ENCODE peak calls at places on chromosome 10, in eight cellular contexts. One of them, this sample, is unnamed.
A peak's percentile ranks its signal among the peaks of the same experiment; 100 is the strongest.

GRCh38 chr10:5776881-5777197 is 36.4 kb downstream of the GDI2 start:
- DNase-seq in kidney: no peak
- DNase-seq in Karpas-422: no peak
- DNase-seq in WERI-Rb-1: no peak
- DNase-seq in astrocyte: peak; percentile 78
- DNase-seq in aorta: no peak
- DNase-seq in psoas muscle: no peak
- DNase-seq in cardiac muscle cell: peak; percentile 73
- DNase-seq in this sample: no peak

GRCh38 chr10:5284311-5285057 is 80.3 kb upstream of the UCN3 start:
- DNase-seq in kidney: no peak
- DNase-seq in Karpas-422: peak; percentile 49
- DNase-seq in WERI-Rb-1: no peak
- DNase-seq in astrocyte: peak; percentile 43
- DNase-seq in aorta: no peak
- DNase-seq in psoas muscle: no peak
- DNase-seq in cardiac muscle cell: peak; percentile 85
- DNase-seq in this sample: no peak

GRCh38 chr10:29746080-29746797 is 111.5 kb upstream of the SVIL start:
- DNase-seq in kidney: no peak
- DNase-seq in Karpas-422: no peak
- DNase-seq in WERI-Rb-1: peak; percentile 41
- DNase-seq in astrocyte: peak; percentile 30
- DNase-seq in aorta: no peak
- DNase-seq in psoas muscle: no peak
- DNase-seq in cardiac muscle cell: peak; percentile 29
- DNase-seq in this sample: no peak

GRCh38 chr10:5788969-5789368 is 24.3 kb downstream of the GDI2 start:
- DNase-seq in kidney: no peak
- DNase-seq in Karpas-422: no peak
- DNase-seq in WERI-Rb-1: no peak
- DNase-seq in astrocyte: no peak
- DNase-seq in aorta: no peak
- DNase-seq in psoas muscle: no peak
- DNase-seq in cardiac muscle cell: no peak
- DNase-seq in this sample: no peak

GRCh38 chr10:102988404-102989314 is 70.6 kb downstream of the CNNM2 start:
- DNase-seq in kidney: no peak
- DNase-seq in Karpas-422: peak; percentile 27
- DNase-seq in WERI-Rb-1: peak; percentile 11
- DNase-seq in astrocyte: peak; percentile 22
- DNase-seq in aorta: no peak
- DNase-seq in psoas muscle: no peak
- DNase-seq in cardiac muscle cell: peak; percentile 31
- DNase-seq in this sample: no peak

GRCh38 chr10:119871881-119872609 is 598 bp downstream of the MCMBP start:
- DNase-seq in kidney: peak; percentile 88
- DNase-seq in Karpas-422: peak; percentile 80
- DNase-seq in WERI-Rb-1: peak; percentile 66
- DNase-seq in astrocyte: no peak
- DNase-seq in aorta: peak; percentile 75
- DNase-seq in psoas muscle: peak; percentile 71
- DNase-seq in cardiac muscle cell: peak; percentile 75
- DNase-seq in this sample: peak; percentile 36

GRCh38 chr10:32982293-32982709 is 24.3 kb upstream of the ITGB1 start:
- DNase-seq in kidney: no peak
- DNase-seq in Karpas-422: no peak
- DNase-seq in WERI-Rb-1: no peak
- DNase-seq in astrocyte: peak; percentile 93
- DNase-seq in aorta: no peak
- DNase-seq in psoas muscle: no peak
- DNase-seq in cardiac muscle cell: peak; percentile 81
- DNase-seq in this sample: no peak

GRCh38 chr10:33927347-33927746 is 592.9 kb upstream of the NRP1 start:
- DNase-seq in kidney: no peak
- DNase-seq in Karpas-422: no peak
- DNase-seq in WERI-Rb-1: no peak
- DNase-seq in astrocyte: peak; percentile 46
- DNase-seq in aorta: no peak
- DNase-seq in psoas muscle: no peak
- DNase-seq in cardiac muscle cell: peak; percentile 45
- DNase-seq in this sample: peak; percentile 72

GRCh38 chr10:121205625-121206024 is 354.5 kb downstream of the WDR11 start:
- DNase-seq in kidney: no peak
- DNase-seq in Karpas-422: no peak
- DNase-seq in WERI-Rb-1: no peak
- DNase-seq in astrocyte: no peak
- DNase-seq in aorta: no peak
- DNase-seq in psoas muscle: no peak
- DNase-seq in cardiac muscle cell: no peak
- DNase-seq in this sample: no peak

GRCh38 chr10:51501396-51501795 is 198.0 kb downstream of the CSTF2T start:
- DNase-seq in kidney: no peak
- DNase-seq in Karpas-422: no peak
- DNase-seq in WERI-Rb-1: no peak
- DNase-seq in astrocyte: no peak
- DNase-seq in aorta: no peak
- DNase-seq in psoas muscle: no peak
- DNase-seq in cardiac muscle cell: peak; percentile 39
- DNase-seq in this sample: no peak

GRCh38 chr10:113045155-113046055 is 95.4 kb downstream of the TCF7L2 start:
- DNase-seq in kidney: no peak
- DNase-seq in Karpas-422: no peak
- DNase-seq in WERI-Rb-1: no peak
- DNase-seq in astrocyte: peak; percentile 93
- DNase-seq in aorta: peak; percentile 65
- DNase-seq in psoas muscle: no peak
- DNase-seq in cardiac muscle cell: peak; percentile 86
- DNase-seq in this sample: no peak

GRCh38 chr10:28130267-28130666 is 131.4 kb upstream of the ODAD2 start:
- DNase-seq in kidney: no peak
- DNase-seq in Karpas-422: no peak
- DNase-seq in WERI-Rb-1: no peak
- DNase-seq in astrocyte: peak; percentile 82
- DNase-seq in aorta: no peak
- DNase-seq in psoas muscle: no peak
- DNase-seq in cardiac muscle cell: peak; percentile 40
- DNase-seq in this sample: no peak

GRCh38 chr10:93072713-93073538 is 767 bp upstream of the CYP26A1 start:
- DNase-seq in kidney: no peak
- DNase-seq in Karpas-422: no peak
- DNase-seq in WERI-Rb-1: no peak
- DNase-seq in astrocyte: no peak
- DNase-seq in aorta: no peak
- DNase-seq in psoas muscle: no peak
- DNase-seq in cardiac muscle cell: no peak
- DNase-seq in this sample: no peak

GRCh38 chr10:28381903-28382347 is 79.1 kb upstream of the MPP7 start:
- DNase-seq in kidney: no peak
- DNase-seq in Karpas-422: peak; percentile 89
- DNase-seq in WERI-Rb-1: peak; percentile 77
- DNase-seq in astrocyte: peak; percentile 81
- DNase-seq in aorta: peak; percentile 86
- DNase-seq in psoas muscle: peak; percentile 83
- DNase-seq in cardiac muscle cell: peak; percentile 92
- DNase-seq in this sample: peak; percentile 71

GRCh38 chr10:62384057-62384446 is 9.9 kb downstream of the ZNF365 start:
- DNase-seq in kidney: no peak
- DNase-seq in Karpas-422: no peak
- DNase-seq in WERI-Rb-1: no peak
- DNase-seq in astrocyte: peak; percentile 98
- DNase-seq in aorta: no peak
- DNase-seq in psoas muscle: no peak
- DNase-seq in cardiac muscle cell: peak; percentile 38
- DNase-seq in this sample: no peak

GRCh38 chr10:25753776-25754175 is 180.3 kb upstream of the MYO3A start:
- DNase-seq in kidney: no peak
- DNase-seq in Karpas-422: no peak
- DNase-seq in WERI-Rb-1: no peak
- DNase-seq in astrocyte: peak; percentile 73
- DNase-seq in aorta: no peak
- DNase-seq in psoas muscle: no peak
- DNase-seq in cardiac muscle cell: peak; percentile 68
- DNase-seq in this sample: no peak

GRCh38 chr10:122514045-122514840 is 46.3 kb upstream of the DMBT1 start:
- DNase-seq in kidney: no peak
- DNase-seq in Karpas-422: no peak
- DNase-seq in WERI-Rb-1: no peak
- DNase-seq in astrocyte: peak; percentile 71
- DNase-seq in aorta: no peak
- DNase-seq in psoas muscle: no peak
- DNase-seq in cardiac muscle cell: peak; percentile 57
- DNase-seq in this sample: no peak

GRCh38 chr10:56902554-56902953 is 541.5 kb upstream of the ZWINT start:
- DNase-seq in kidney: no peak
- DNase-seq in Karpas-422: no peak
- DNase-seq in WERI-Rb-1: no peak
- DNase-seq in astrocyte: no peak
- DNase-seq in aorta: no peak
- DNase-seq in psoas muscle: no peak
- DNase-seq in cardiac muscle cell: no peak
- DNase-seq in this sample: no peak

GRCh38 chr10:50464004-50464409 is 159.7 kb downstream of the SGMS1 start:
- DNase-seq in kidney: no peak
- DNase-seq in Karpas-422: no peak
- DNase-seq in WERI-Rb-1: no peak
- DNase-seq in astrocyte: peak; percentile 6
- DNase-seq in aorta: peak; percentile 42
- DNase-seq in psoas muscle: no peak
- DNase-seq in cardiac muscle cell: peak; percentile 52
- DNase-seq in this sample: no peak

GRCh38 chr10:59903871-59904270 is 2.5 kb downstream of the CCDC6 start:
- DNase-seq in kidney: no peak
- DNase-seq in Karpas-422: no peak
- DNase-seq in WERI-Rb-1: no peak
- DNase-seq in astrocyte: peak; percentile 50
- DNase-seq in aorta: no peak
- DNase-seq in psoas muscle: no peak
- DNase-seq in cardiac muscle cell: peak; percentile 59
- DNase-seq in this sample: no peak
- H3K4me3 ChIP-seq in kidney: peak overlapping the region; percentile 96
- H3K4me3 ChIP-seq in Karpas-422: peak overlapping the region; percentile 96
- H3K4me3 ChIP-seq in WERI-Rb-1: no peak overlapping the region
- H3K4me3 ChIP-seq in astrocyte: no peak overlapping the region
- H3K4me3 ChIP-seq in aorta: peak overlapping the region; percentile 94
- H3K4me3 ChIP-seq in psoas muscle: peak overlapping the region; percentile 98
- H3K4me3 ChIP-seq in cardiac muscle cell: peak overlapping the region; percentile 93
- H3K4me3 ChIP-seq in this sample: no peak overlapping the region

DNA sequence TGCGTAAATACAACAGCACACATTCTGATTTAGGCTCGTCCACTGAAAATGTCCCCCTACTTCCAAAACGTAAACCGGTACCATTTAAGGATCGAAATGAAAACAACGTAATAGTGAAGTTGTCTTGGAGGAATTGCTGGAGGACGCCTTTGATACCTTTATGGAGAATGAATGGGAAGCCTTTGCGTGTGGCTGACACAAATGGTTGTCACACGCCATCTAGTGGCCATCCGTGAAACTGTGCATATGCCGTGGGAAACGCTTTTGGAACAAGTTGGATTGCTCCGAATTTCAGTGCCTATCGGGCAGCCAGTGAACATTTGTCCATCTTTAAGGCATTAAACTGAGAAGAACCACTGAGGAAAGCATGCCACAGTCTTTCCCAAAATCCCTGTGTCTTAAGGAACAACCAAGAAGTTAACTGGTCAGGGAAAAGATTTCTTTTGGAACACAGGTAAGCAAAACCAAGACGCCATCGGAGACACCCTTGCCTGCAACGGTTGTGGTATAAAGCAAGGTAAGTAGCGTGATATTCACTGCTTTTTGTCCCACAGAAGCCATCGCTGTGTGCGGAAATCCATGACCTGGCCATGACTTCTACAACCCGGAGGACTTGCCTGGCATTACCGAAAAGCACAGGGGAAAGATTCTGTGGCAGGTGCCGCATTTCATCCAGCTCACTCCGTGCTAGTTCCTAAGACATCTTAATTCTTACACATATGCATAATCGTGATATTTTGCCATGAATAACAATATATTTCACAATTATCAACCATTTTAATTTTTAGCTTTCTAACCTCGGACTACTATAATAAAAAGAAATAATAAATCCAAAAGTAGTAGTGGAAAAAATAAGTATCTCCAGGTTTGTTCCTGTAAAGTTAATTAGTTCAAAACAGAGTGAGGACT is 100.6 kb downstream of the FAM204A start:
- DNase-seq in kidney: peak; percentile 78
- DNase-seq in Karpas-422: peak; percentile 82
- DNase-seq in WERI-Rb-1: peak; percentile 74
- DNase-seq in astrocyte: peak; percentile 39
- DNase-seq in aorta: peak; percentile 77
- DNase-seq in psoas muscle: peak; percentile 83
- DNase-seq in cardiac muscle cell: peak; percentile 88
- DNase-seq in this sample: peak; percentile 73
- H3K4me3 ChIP-seq in kidney: peak overlapping the region; percentile 38
- H3K4me3 ChIP-seq in Karpas-422: no peak overlapping the region
- H3K4me3 ChIP-seq in WERI-Rb-1: no peak overlapping the region
- H3K4me3 ChIP-seq in astrocyte: no peak overlapping the region
- H3K4me3 ChIP-seq in aorta: no peak overlapping the region
- H3K4me3 ChIP-seq in psoas muscle: no peak overlapping the region
- H3K4me3 ChIP-seq in cardiac muscle cell: no peak overlapping the region
- H3K4me3 ChIP-seq in this sample: peak overlapping the region; percentile 5

DNA sequence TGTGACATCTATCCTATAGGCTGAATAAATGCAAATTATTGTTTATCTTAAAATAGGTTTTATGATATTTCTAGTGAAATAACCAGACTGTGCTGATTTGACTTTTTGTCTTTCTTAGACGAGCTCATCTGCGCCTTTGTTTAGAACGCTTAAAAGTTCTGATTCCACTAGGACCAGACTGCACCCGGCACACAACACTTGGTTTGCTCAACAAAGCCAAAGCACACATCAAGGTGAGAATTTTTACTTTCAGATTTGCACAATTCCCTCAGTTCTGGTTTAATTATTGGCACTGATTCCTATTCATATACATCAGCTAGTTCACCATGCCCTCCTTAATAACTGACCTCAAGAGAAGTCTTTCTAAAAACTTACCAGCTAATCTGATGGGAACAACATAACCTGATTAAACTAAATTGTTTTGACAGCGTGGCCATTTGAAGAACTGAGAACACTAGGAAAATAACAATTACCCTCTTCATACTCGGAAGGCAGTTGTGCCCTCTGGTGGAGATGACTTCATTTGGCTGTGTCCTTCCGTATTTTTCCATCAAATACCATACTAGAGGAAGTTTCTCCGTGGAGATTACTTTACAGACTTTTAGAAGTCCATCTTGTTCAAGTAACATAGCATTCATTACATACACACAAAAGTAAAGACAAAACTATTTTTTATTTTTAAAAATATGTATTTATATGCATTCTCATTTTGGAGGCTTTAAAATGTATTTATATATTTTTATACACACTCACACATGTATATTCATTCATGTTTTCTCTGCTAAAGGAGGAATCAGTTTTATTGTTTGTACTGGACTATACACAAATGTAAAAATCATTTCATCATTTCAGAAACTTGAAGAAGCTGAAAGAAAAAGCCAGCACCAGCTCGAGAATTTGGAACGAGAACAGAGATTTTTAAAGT is 25.4 kb downstream of the SMNDC1 start:
- DNase-seq in kidney: no peak
- DNase-seq in Karpas-422: peak; percentile 77
- DNase-seq in WERI-Rb-1: peak; percentile 43
- DNase-seq in astrocyte: peak; percentile 44
- DNase-seq in aorta: peak; percentile 59
- DNase-seq in psoas muscle: no peak
- DNase-seq in cardiac muscle cell: peak; percentile 82
- DNase-seq in this sample: peak; percentile 64
- H3K4me3 ChIP-seq in kidney: peak overlapping the region; percentile 22
- H3K4me3 ChIP-seq in Karpas-422: no peak overlapping the region
- H3K4me3 ChIP-seq in WERI-Rb-1: no peak overlapping the region
- H3K4me3 ChIP-seq in astrocyte: peak overlapping the region; percentile 24
- H3K4me3 ChIP-seq in aorta: no peak overlapping the region
- H3K4me3 ChIP-seq in psoas muscle: no peak overlapping the region
- H3K4me3 ChIP-seq in cardiac muscle cell: no peak overlapping the region
- H3K4me3 ChIP-seq in this sample: no peak overlapping the region

GRCh38 chr10:279232-279631 is 144.0 kb downstream of the ZMYND11 start:
- DNase-seq in kidney: no peak
- DNase-seq in Karpas-422: no peak
- DNase-seq in WERI-Rb-1: no peak
- DNase-seq in astrocyte: no peak
- DNase-seq in aorta: no peak
- DNase-seq in psoas muscle: no peak
- DNase-seq in cardiac muscle cell: no peak
- DNase-seq in this sample: no peak
- H3K4me3 ChIP-seq in kidney: no peak overlapping the region
- H3K4me3 ChIP-seq in Karpas-422: no peak overlapping the region
- H3K4me3 ChIP-seq in WERI-Rb-1: no peak overlapping the region
- H3K4me3 ChIP-seq in astrocyte: no peak overlapping the region
- H3K4me3 ChIP-seq in aorta: no peak overlapping the region
- H3K4me3 ChIP-seq in psoas muscle: no peak overlapping the region
- H3K4me3 ChIP-seq in cardiac muscle cell: no peak overlapping the region
- H3K4me3 ChIP-seq in this sample: no peak overlapping the region

This sample was measured in BE2C.